ENCODE peak calls at places on chromosomes 2 and 18, in nine cellular contexts. One of them, this sample, is unnamed.

GRCh38 chr18:58535340-58536186 is 93.3 kb downstream of the ALPK2 start:
- DNase-seq in heart right ventricle: no peak
- DNase-seq in neural progenitor cell: no peak
- DNase-seq in H1: no peak
- DNase-seq in esophagus squamous epithelium: no peak
- DNase-seq in transverse colon: no peak
- DNase-seq in HCT116: no peak
- DNase-seq in hepatocyte: no peak
- DNase-seq in sigmoid colon: no peak
- DNase-seq in this sample: no peak

GRCh38 chr2:121071058-121071504 is 213.9 kb downstream of the TFCP2L1 start:
- DNase-seq in heart right ventricle: peak; percentile 74
- DNase-seq in neural progenitor cell: peak; percentile 83
- DNase-seq in H1: peak; percentile 98
- DNase-seq in esophagus squamous epithelium: no peak
- DNase-seq in transverse colon: peak; percentile 66
- DNase-seq in HCT116: peak; percentile 19
- DNase-seq in hepatocyte: peak; percentile 83
- DNase-seq in sigmoid colon: peak; percentile 77
- DNase-seq in this sample: no peak

GRCh38 chr2:149768320-149768799 is 180.8 kb upstream of the MMADHC start:
- DNase-seq in heart right ventricle: no peak
- DNase-seq in neural progenitor cell: no peak
- DNase-seq in H1: no peak
- DNase-seq in esophagus squamous epithelium: no peak
- DNase-seq in transverse colon: no peak
- DNase-seq in HCT116: no peak
- DNase-seq in hepatocyte: no peak
- DNase-seq in sigmoid colon: no peak
- DNase-seq in this sample: no peak

GRCh38 chr2:212908031-212908430 is 243.4 kb downstream of the IKZF2 start:
- DNase-seq in heart right ventricle: no peak
- DNase-seq in neural progenitor cell: no peak
- DNase-seq in H1: no peak
- DNase-seq in esophagus squamous epithelium: no peak
- DNase-seq in transverse colon: no peak
- DNase-seq in HCT116: no peak
- DNase-seq in hepatocyte: no peak
- DNase-seq in sigmoid colon: no peak
- DNase-seq in this sample: no peak

GRCh38 chr2:16162491-16163040 is 222.2 kb downstream of the MYCN start:
- DNase-seq in heart right ventricle: no peak
- DNase-seq in neural progenitor cell: no peak
- DNase-seq in H1: peak; percentile 2
- DNase-seq in esophagus squamous epithelium: no peak
- DNase-seq in transverse colon: no peak
- DNase-seq in HCT116: no peak
- DNase-seq in hepatocyte: no peak
- DNase-seq in sigmoid colon: no peak
- DNase-seq in this sample: no peak

GRCh38 chr18:27608742-27609141 is 423.6 kb upstream of the CHST9 start:
- DNase-seq in heart right ventricle: no peak
- DNase-seq in neural progenitor cell: no peak
- DNase-seq in H1: no peak
- DNase-seq in esophagus squamous epithelium: no peak
- DNase-seq in transverse colon: no peak
- DNase-seq in HCT116: no peak
- DNase-seq in hepatocyte: no peak
- DNase-seq in sigmoid colon: no peak
- DNase-seq in this sample: no peak

GRCh38 chr2:74767618-74768017 is 66.3 kb upstream of the HK2 start:
- DNase-seq in heart right ventricle: no peak
- DNase-seq in neural progenitor cell: no peak
- DNase-seq in H1: no peak
- DNase-seq in esophagus squamous epithelium: no peak
- DNase-seq in transverse colon: no peak
- DNase-seq in HCT116: no peak
- DNase-seq in hepatocyte: no peak
- DNase-seq in sigmoid colon: no peak
- DNase-seq in this sample: no peak

GRCh38 chr2:235446082-235446481 is 47.8 kb upstream of the AGAP1 start:
- DNase-seq in heart right ventricle: no peak
- DNase-seq in neural progenitor cell: no peak
- DNase-seq in H1: no peak
- DNase-seq in esophagus squamous epithelium: no peak
- DNase-seq in transverse colon: no peak
- DNase-seq in HCT116: no peak
- DNase-seq in hepatocyte: no peak
- DNase-seq in sigmoid colon: no peak
- DNase-seq in this sample: no peak

GRCh38 chr2:174662459-174662858 is 64.9 kb upstream of the WIPF1 start:
- DNase-seq in heart right ventricle: no peak
- DNase-seq in neural progenitor cell: no peak
- DNase-seq in H1: no peak
- DNase-seq in esophagus squamous epithelium: no peak
- DNase-seq in transverse colon: no peak
- DNase-seq in HCT116: no peak
- DNase-seq in hepatocyte: no peak
- DNase-seq in sigmoid colon: no peak
- DNase-seq in this sample: no peak

GRCh38 chr2:119028327-119029174 is 86.6 kb downstream of the MARCO start:
- DNase-seq in heart right ventricle: no peak
- DNase-seq in neural progenitor cell: peak; percentile 58
- DNase-seq in H1: peak; percentile 84
- DNase-seq in esophagus squamous epithelium: no peak
- DNase-seq in transverse colon: peak; percentile 18
- DNase-seq in HCT116: peak; percentile 48
- DNase-seq in hepatocyte: peak; percentile 60
- DNase-seq in sigmoid colon: no peak
- DNase-seq in this sample: peak; percentile 8

GRCh38 chr18:24827500-24827899 is 367.1 kb downstream of the HRH4 start:
- DNase-seq in heart right ventricle: no peak
- DNase-seq in neural progenitor cell: no peak
- DNase-seq in H1: no peak
- DNase-seq in esophagus squamous epithelium: no peak
- DNase-seq in transverse colon: no peak
- DNase-seq in HCT116: no peak
- DNase-seq in hepatocyte: no peak
- DNase-seq in sigmoid colon: no peak
- DNase-seq in this sample: no peak

GRCh38 chr2:74566423-74567085 is 12.0 kb downstream of the DOK1 start:
- DNase-seq in heart right ventricle: no peak
- DNase-seq in neural progenitor cell: no peak
- DNase-seq in H1: no peak
- DNase-seq in esophagus squamous epithelium: no peak
- DNase-seq in transverse colon: no peak
- DNase-seq in HCT116: no peak
- DNase-seq in hepatocyte: no peak
- DNase-seq in sigmoid colon: no peak
- DNase-seq in this sample: no peak

GRCh38 chr2:975095-975494 is 24.4 kb downstream of the SNTG2 start:
- DNase-seq in heart right ventricle: no peak
- DNase-seq in neural progenitor cell: no peak
- DNase-seq in H1: no peak
- DNase-seq in esophagus squamous epithelium: no peak
- DNase-seq in transverse colon: no peak
- DNase-seq in HCT116: no peak
- DNase-seq in hepatocyte: no peak
- DNase-seq in sigmoid colon: no peak
- DNase-seq in this sample: no peak

GRCh38 chr18:6139007-6139406 is 243.7 kb upstream of the TMEM200C start:
- DNase-seq in heart right ventricle: no peak
- DNase-seq in neural progenitor cell: no peak
- DNase-seq in H1: no peak
- DNase-seq in esophagus squamous epithelium: no peak
- DNase-seq in transverse colon: no peak
- DNase-seq in HCT116: no peak
- DNase-seq in hepatocyte: no peak
- DNase-seq in sigmoid colon: no peak
- DNase-seq in this sample: no peak

GRCh38 chr2:44135307-44135706 is 33.4 kb upstream of the PPM1B start:
- DNase-seq in heart right ventricle: no peak
- DNase-seq in neural progenitor cell: no peak
- DNase-seq in H1: no peak
- DNase-seq in esophagus squamous epithelium: no peak
- DNase-seq in transverse colon: no peak
- DNase-seq in HCT116: no peak
- DNase-seq in hepatocyte: no peak
- DNase-seq in sigmoid colon: no peak
- DNase-seq in this sample: no peak

GRCh38 chr2:99256677-99257076 is 1.2 kb upstream of the LYG2 start:
- DNase-seq in heart right ventricle: no peak
- DNase-seq in neural progenitor cell: no peak
- DNase-seq in H1: no peak
- DNase-seq in esophagus squamous epithelium: no peak
- DNase-seq in transverse colon: no peak
- DNase-seq in HCT116: peak; percentile 4
- DNase-seq in hepatocyte: no peak
- DNase-seq in sigmoid colon: no peak
- DNase-seq in this sample: no peak

GRCh38 chr2:10678225-10678624 is 11.6 kb downstream of the NOL10 start:
- DNase-seq in heart right ventricle: no peak
- DNase-seq in neural progenitor cell: no peak
- DNase-seq in H1: no peak
- DNase-seq in esophagus squamous epithelium: no peak
- DNase-seq in transverse colon: no peak
- DNase-seq in HCT116: no peak
- DNase-seq in hepatocyte: no peak
- DNase-seq in sigmoid colon: no peak
- DNase-seq in this sample: no peak
- TF ChIP-seq CTCF in heart right ventricle: peak; percentile 10
- TF ChIP-seq CTCF in neural progenitor cell: peak; percentile 29
- TF ChIP-seq CTCF in H1: peak; percentile 15
- TF ChIP-seq CTCF in esophagus squamous epithelium: peak; percentile 20
- TF ChIP-seq CTCF in transverse colon: peak; percentile 27
- TF ChIP-seq CTCF in HCT116: peak; percentile 56
- TF ChIP-seq CTCF in hepatocyte: peak; percentile 14
- TF ChIP-seq CTCF in sigmoid colon: no peak
- TF ChIP-seq CTCF in this sample: no peak

DNA sequence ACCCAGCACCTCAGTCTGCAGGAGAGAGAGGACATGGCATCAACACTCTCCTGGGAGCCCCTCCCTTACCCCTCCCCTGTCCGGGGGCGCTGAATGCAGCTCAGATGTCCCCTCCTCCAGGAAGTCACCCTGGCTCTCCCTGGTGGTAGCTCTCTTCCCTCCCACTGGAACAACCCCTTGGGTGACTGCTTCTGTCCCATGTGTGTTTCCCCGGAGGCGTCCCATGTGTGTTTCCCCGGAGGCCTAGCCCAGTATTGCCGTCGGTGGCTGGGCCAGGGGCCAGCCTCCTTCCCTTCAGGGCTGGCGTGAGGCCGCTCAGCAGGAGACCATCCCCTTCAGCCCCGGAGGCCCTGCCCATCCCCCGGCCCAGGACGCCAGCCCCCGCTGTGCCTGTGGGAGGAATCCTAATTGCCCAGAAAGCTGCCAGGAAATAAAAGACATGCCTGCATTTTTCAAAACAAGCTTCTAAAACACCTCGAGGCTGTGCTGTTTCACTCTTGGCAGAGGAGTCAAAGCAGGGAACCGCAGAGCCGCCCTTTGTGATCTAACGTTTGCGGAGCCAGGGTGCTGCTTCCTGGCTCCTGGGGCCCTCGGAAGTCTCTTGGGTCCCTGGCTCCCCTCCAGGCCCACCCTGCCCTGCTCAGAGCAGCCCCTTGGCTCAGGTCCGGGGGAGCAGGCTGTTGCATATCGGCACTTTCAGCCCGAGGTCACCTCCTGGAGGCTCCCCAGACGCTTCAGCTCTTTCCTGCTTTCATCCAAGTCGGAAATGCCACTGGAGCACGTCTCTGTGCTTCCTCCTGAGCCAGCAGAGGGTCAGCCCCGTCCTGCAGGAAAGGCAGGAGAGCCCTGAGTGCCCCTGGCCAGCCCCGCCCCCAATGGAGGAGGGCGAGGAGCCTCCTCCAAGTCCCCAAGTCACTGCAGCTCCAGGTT is 11.4 kb downstream of the SNED1 start:
- DNase-seq in heart right ventricle: no peak
- DNase-seq in neural progenitor cell: peak; percentile 59
- DNase-seq in H1: peak; percentile 76
- DNase-seq in esophagus squamous epithelium: no peak
- DNase-seq in transverse colon: no peak
- DNase-seq in HCT116: no peak
- DNase-seq in hepatocyte: peak; percentile 60
- DNase-seq in sigmoid colon: peak; percentile 75
- DNase-seq in this sample: no peak
- H3K4me3 ChIP-seq in heart right ventricle: peak overlapping the region; percentile 22
- H3K4me3 ChIP-seq in neural progenitor cell: no peak overlapping the region
- H3K4me3 ChIP-seq in H1: no peak overlapping the region
- H3K4me3 ChIP-seq in esophagus squamous epithelium: no peak overlapping the region
- H3K4me3 ChIP-seq in transverse colon: peak overlapping the region; percentile 29
- H3K4me3 ChIP-seq in HCT116: no peak overlapping the region
- H3K4me3 ChIP-seq in hepatocyte: no peak overlapping the region
- H3K4me3 ChIP-seq in sigmoid colon: peak overlapping the region; percentile 28
- H3K4me3 ChIP-seq in this sample: no peak overlapping the region

GRCh38 chr2:231613054-231613654 is 20.5 kb downstream of the TEX44 start:
- DNase-seq in heart right ventricle: peak; percentile 45
- DNase-seq in neural progenitor cell: no peak
- DNase-seq in H1: no peak
- DNase-seq in esophagus squamous epithelium: no peak
- DNase-seq in transverse colon: no peak
- DNase-seq in HCT116: no peak
- DNase-seq in hepatocyte: no peak
- DNase-seq in sigmoid colon: peak; percentile 83
- DNase-seq in this sample: no peak

GRCh38 chr2:231613655-231614558 is 21.2 kb downstream of the TEX44 start:
- DNase-seq in heart right ventricle: peak; percentile 94
- DNase-seq in neural progenitor cell: peak; percentile 96
- DNase-seq in H1: peak; percentile 92
- DNase-seq in esophagus squamous epithelium: peak; percentile 50
- DNase-seq in transverse colon: peak; percentile 90
- DNase-seq in HCT116: peak; percentile 76
- DNase-seq in hepatocyte: peak; percentile 95
- DNase-seq in sigmoid colon: peak; percentile 97
- DNase-seq in this sample: no peak

GRCh38 chr2:231612199-231613053 is 19.8 kb downstream of the TEX44 start:
- DNase-seq in heart right ventricle: peak; percentile 93
- DNase-seq in neural progenitor cell: peak; percentile 86
- DNase-seq in H1: peak; percentile 95
- DNase-seq in esophagus squamous epithelium: peak; percentile 68
- DNase-seq in transverse colon: peak; percentile 96
- DNase-seq in HCT116: peak; percentile 88
- DNase-seq in hepatocyte: peak; percentile 94
- DNase-seq in sigmoid colon: peak; percentile 98
- DNase-seq in this sample: no peak

GRCh38 chr2:231614559-231615057 is 21.9 kb downstream of the TEX44 start:
- DNase-seq in heart right ventricle: peak; percentile 80
- DNase-seq in neural progenitor cell: no peak
- DNase-seq in H1: peak; percentile 61
- DNase-seq in esophagus squamous epithelium: no peak
- DNase-seq in transverse colon: no peak
- DNase-seq in HCT116: no peak
- DNase-seq in hepatocyte: no peak
- DNase-seq in sigmoid colon: no peak
- DNase-seq in this sample: no peak

GRCh38 chr2:231611273-231612198 is 18.9 kb downstream of the TEX44 start:
- DNase-seq in heart right ventricle: no peak
- DNase-seq in neural progenitor cell: peak; percentile 66
- DNase-seq in H1: peak; percentile 81
- DNase-seq in esophagus squamous epithelium: no peak
- DNase-seq in transverse colon: peak; percentile 48
- DNase-seq in HCT116: peak; percentile 84
- DNase-seq in hepatocyte: peak; percentile 80
- DNase-seq in sigmoid colon: peak; percentile 83
- DNase-seq in this sample: no peak
- TF ChIP-seq CTCF in heart right ventricle: peak; percentile 25
- TF ChIP-seq CTCF in neural progenitor cell: peak; percentile 48
- TF ChIP-seq CTCF in H1: peak; percentile 63
- TF ChIP-seq CTCF in esophagus squamous epithelium: no peak
- TF ChIP-seq CTCF in transverse colon: peak; percentile 17
- TF ChIP-seq CTCF in HCT116: peak; percentile 47
- TF ChIP-seq CTCF in hepatocyte: peak; percentile 30
- TF ChIP-seq CTCF in sigmoid colon: no peak
- TF ChIP-seq CTCF in this sample: peak; percentile 9

GRCh38 chr2:160647967-160648685 is 154.5 kb upstream of the RBMS1 start:
- DNase-seq in heart right ventricle: peak; percentile 11
- DNase-seq in neural progenitor cell: no peak
- DNase-seq in H1: no peak
- DNase-seq in esophagus squamous epithelium: no peak
- DNase-seq in transverse colon: no peak
- DNase-seq in HCT116: no peak
- DNase-seq in hepatocyte: no peak
- DNase-seq in sigmoid colon: no peak
- DNase-seq in this sample: no peak
- H3K4me3 ChIP-seq in heart right ventricle: peak overlapping the region; percentile 35
- H3K4me3 ChIP-seq in neural progenitor cell: no peak overlapping the region
- H3K4me3 ChIP-seq in H1: no peak overlapping the region
- H3K4me3 ChIP-seq in esophagus squamous epithelium: peak overlapping the region; percentile 18
- H3K4me3 ChIP-seq in transverse colon: no peak overlapping the region
- H3K4me3 ChIP-seq in HCT116: no peak overlapping the region
- H3K4me3 ChIP-seq in hepatocyte: no peak overlapping the region
- H3K4me3 ChIP-seq in sigmoid colon: no peak overlapping the region
- H3K4me3 ChIP-seq in this sample: no peak overlapping the region